ENCODE peak calls at places on chromosome 3, in four cellular contexts. J is nephron progenitor cell, U is IMR-90, K is spleen. L is an unnamed sample.

GRCh38 chr3:39879581-39879980 is 70.2 kb downstream of the MYRIP start:
- DNase-seq in J (no peak), U (no peak), K (no peak), L (no peak)

GRCh38 chr3:72932416-72932815 is 44.6 kb downstream of the GXYLT2 start:
- DNase-seq in J (no peak), U (no peak), K (no peak), L (no peak)

GRCh38 chr3:108218811-108219210 is 3.4 kb downstream of the IFT57 start:
- DNase-seq in J (no peak), U (peak), K (no peak), L (no peak)

GRCh38 chr3:55543228-55543627 is 56.1 kb upstream of the WNT5A start:
- DNase-seq in J (no peak), U (no peak), K (no peak), L (no peak)

GRCh38 chr3:45198264-45199260 is 27.5 kb downstream of the TMEM158 start:
- DNase-seq in J (no peak), U (peak), K (no peak), L (no peak)

GRCh38 chr3:14602804-14603644 is 48.5 kb upstream of the CCDC174 start:
- DNase-seq in J (peak), U (no peak), K (no peak), L (no peak)

GRCh38 chr3:170962426-170962825 is 54.0 kb upstream of the EIF5A2 start:
- DNase-seq in J (no peak), U (no peak), K (no peak), L (no peak)

GRCh38 chr3:1448443-1448842 is 355.6 kb downstream of the CNTN6 start:
- DNase-seq in J (no peak), U (no peak), K (no peak), L (no peak)

GRCh38 chr3:46110701-46111493 is 83.6 kb upstream of the XCR1 start:
- DNase-seq in J (no peak), U (peak), K (no peak), L (no peak)

GRCh38 chr3:37872413-37873160 is 10.9 kb downstream of the CTDSPL start:
- DNase-seq in J (no peak), U (no peak), K (no peak), L (no peak)

GRCh38 chr3:177069514-177070329 is 127.6 kb downstream of the TBL1XR1 start:
- DNase-seq in J (no peak), U (peak), K (no peak), L (no peak)

GRCh38 chr3:29247088-29247745 is 33.7 kb upstream of the RBMS3 start:
- DNase-seq in J (no peak), U (no peak), K (no peak), L (no peak)

GRCh38 chr3:40924559-40925058 is 274.7 kb upstream of the CTNNB1 start:
- DNase-seq in J (no peak), U (no peak), K (no peak), L (no peak)

GRCh38 chr3:185176756-185177359 is 24.0 kb upstream of the C3orf70 start:
- DNase-seq in J (peak), U (peak), K (no peak), L (no peak)

GRCh38 chr3:149895807-149896206 is 74.9 kb downstream of the PFN2 start:
- DNase-seq in J (no peak), U (no peak), K (no peak), L (no peak)

GRCh38 chr3:39275052-39275451 is 4.8 kb downstream of the CX3CR1 start:
- DNase-seq in J (no peak), U (peak), K (no peak), L (no peak)

GRCh38 chr3:72535789-72536188 is 312.5 kb downstream of the SHQ1 start:
- DNase-seq in J (peak), U (no peak), K (no peak), L (no peak)

GRCh38 chr3:64011685-64012084 is 11.6 kb downstream of the PSMD6 start:
- DNase-seq in J (no peak), U (peak), K (no peak), L (no peak)

GRCh38 chr3:115667175-115668065 is 44.1 kb downstream of the GAP43 start:
- DNase-seq in J (no peak), U (no peak), K (no peak), L (no peak)

GRCh38 chr3:100436951-100437350 is 35.6 kb downstream of the LNP1 start:
- DNase-seq in J (no peak), U (peak), K (no peak), L (no peak)

GRCh38 chr3:10836676-10837075 is 20.6 kb downstream of the SLC6A11 start:
- DNase-seq in J (no peak), U (no peak), K (no peak), L (no peak)

DNA sequence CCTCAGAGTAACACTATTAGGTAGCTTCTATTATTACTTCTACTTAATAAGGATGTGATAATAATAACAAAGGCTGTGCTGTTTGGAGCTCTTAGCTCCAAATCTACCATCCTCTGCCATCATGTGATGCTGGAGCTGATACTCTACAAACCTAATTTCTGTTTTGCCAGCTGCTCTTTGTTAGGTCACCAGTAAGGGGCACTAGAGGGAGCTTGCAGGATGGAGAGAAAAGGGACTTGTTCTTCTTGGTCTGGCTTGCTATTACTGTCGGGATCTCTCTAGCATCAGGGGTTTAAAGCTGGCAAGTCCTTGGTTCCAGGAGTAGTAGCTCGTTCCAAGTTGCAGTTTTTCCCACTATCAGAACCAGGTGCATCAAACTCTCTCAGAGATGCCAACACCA is 194.9 kb upstream of the KBTBD8 start:
- DNase-seq in J (no peak), U (no peak), K (no peak), L (no peak)
- TF ChIP-seq CTCF in J (peak), U (peak), K (no peak), L (peak)

DNA sequence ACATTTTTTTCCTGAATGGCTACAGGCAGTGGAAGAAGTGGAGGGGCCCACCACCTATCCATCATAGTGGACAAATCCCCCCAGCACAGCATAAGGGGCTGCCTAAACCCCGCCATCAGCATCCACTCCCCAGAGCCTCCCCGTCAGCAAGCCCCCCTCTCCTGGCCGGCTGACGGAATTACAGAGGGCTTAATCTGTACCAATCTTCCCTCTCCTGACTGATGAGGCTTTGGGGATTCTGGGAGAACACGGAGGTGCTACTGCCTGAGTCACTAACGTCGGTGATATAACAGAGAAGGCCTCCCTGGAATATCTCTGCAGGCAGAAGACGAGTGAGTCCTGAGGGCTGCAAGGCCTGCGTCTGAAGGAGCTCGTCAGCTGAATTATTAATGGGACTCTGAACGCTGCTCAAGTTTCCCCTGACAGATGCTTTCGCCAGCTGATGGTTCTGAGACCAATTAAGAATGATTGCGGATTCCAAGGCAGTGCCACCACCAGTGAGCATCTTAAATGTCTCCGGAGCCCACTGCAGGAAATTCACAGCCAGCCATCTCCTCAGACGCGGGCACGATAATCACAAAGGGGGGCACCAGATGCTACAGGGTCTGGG is 147.7 kb downstream of the XXYLT1 start:
- DNase-seq in J (peak), U (peak), K (no peak), L (no peak)
- TF ChIP-seq CTCF in J (peak), U (peak), K (no peak), L (peak)

GRCh38 chr3:16884748-16885587 is at the start of gene PLCL2:
- DNase-seq in J (peak), U (peak), K (peak), L (no peak)

GRCh38 chr3:16883057-16883725 is 1.6 kb upstream of the PLCL2 start:
- DNase-seq in J (no peak), U (no peak), K (peak), L (no peak)

GRCh38 chr3:16885588-16885903 is 791 bp downstream of the PLCL2 start:
- DNase-seq in J (no peak), U (no peak), K (no peak), L (no peak)

GRCh38 chr3:16883726-16884083 is 1.1 kb upstream of the PLCL2 start:
- DNase-seq in J (no peak), U (no peak), K (no peak), L (peak)

GRCh38 chr3:16884084-16884747 is 539 bp upstream of the PLCL2 start:
- DNase-seq in J (peak), U (peak), K (peak), L (peak)
- TF ChIP-seq CTCF in J (peak), U (peak), K (peak), L (peak)

DNA sequence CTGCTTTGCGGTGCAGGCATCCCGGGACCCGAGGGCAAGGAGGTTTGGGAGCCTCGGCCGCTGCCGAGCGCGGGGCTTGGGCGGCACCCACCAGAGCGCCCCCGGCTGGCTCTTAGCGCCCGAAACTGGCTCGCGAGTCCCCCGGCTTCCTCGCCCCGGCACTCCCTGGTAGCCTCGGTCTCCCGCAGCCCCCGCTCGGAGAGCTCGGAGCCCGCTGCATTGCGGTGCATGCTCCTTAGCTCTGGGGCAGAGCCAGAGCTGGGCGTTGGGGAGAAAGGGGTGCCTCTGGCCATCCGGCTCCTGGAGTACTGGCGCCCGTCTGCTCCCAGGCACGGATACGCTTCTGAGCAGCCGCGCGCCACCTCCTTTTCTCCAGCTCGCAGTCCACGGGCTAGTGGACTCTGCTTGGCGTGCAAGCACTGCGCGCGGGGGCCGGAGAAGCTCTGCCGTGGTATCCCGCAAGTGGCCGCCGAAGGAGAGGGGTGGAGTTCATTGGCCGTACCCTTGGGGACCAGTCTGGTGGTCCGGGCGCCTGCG is 784 bp downstream of the EPHB1 start:
- DNase-seq in J (peak), U (peak), K (no peak), L (no peak)
- TF ChIP-seq CTCF in J (no peak), U (no peak), K (no peak), L (no peak)

GRCh38 chr3:52197842-52198625 is at the start of gene ALAS1:
- DNase-seq in J (peak), U (peak), K (peak), L (no peak)
- TF ChIP-seq CTCF in J (peak), U (no peak), K (peak), L (no peak)

GRCh38 chr3:28077566-28077965 is 163.9 kb upstream of the CMC1 start:
- DNase-seq in J (peak), U (peak), K (no peak), L (no peak)
- TF ChIP-seq CTCF in J (no peak), U (no peak), K (no peak), L (no peak)

L was measured in chondrocyte.